ENCODE peak calls at places on chromosomes 5 and 9, in ten cellular contexts. I is SJSA1; K is tibial artery; P is mammary epithelial cell; B is stomach; R is effector memory CD4-positive, alpha-beta T cell; Z is kidney; O is A673; N is PC-9; E is aorta. H is an unnamed sample.
A peak's percentile ranks its signal among the peaks of the same experiment; 100 is the strongest.

GRCh38 chr5:152688561-152689274 is 283.6 kb upstream of the NMUR2 start:
- DNase-seq in O (peak; percentile 78), R (no peak), N (peak; percentile 3), P (peak; percentile 92), B (no peak), I (peak; percentile 51), Z (peak; percentile 75), K (no peak), E (peak; percentile 54), H (no peak)

GRCh38 chr9:104144336-104144735 is 50.2 kb downstream of the SMC2 start:
- DNase-seq in R (no peak), P (peak; percentile 22), I (no peak), K (no peak), Z (no peak), E (no peak), N (no peak), O (no peak), B (no peak), H (no peak)

GRCh38 chr5:28766565-28767158 is 1728.3 kb upstream of the CDH9 start:
- DNase-seq in B (no peak), E (no peak), R (no peak), P (peak; percentile 24), N (peak; percentile 23), Z (no peak), K (no peak), I (no peak), O (peak; percentile 63), H (no peak)

GRCh38 chr9:74284596-74284995 is 212.5 kb upstream of the RORB start:
- DNase-seq in B (no peak), N (no peak), P (no peak), R (no peak), K (no peak), E (no peak), I (no peak), O (peak; percentile 52), Z (no peak), H (no peak)

GRCh38 chr5:122350496-122350895 is 38.5 kb downstream of the SNCAIP start:
- DNase-seq in Z (no peak), E (no peak), O (no peak), N (no peak), R (no peak), P (no peak), B (no peak), I (no peak), K (no peak), H (no peak)

GRCh38 chr9:38682713-38683112 is 37.2 kb downstream of the FAM240B start:
- DNase-seq in B (no peak), N (peak; percentile 48), E (no peak), Z (no peak), O (peak; percentile 40), R (no peak), K (no peak), P (peak; percentile 89), I (peak; percentile 78), H (peak; percentile 9)

GRCh38 chr9:38022995-38023394 is 46.0 kb downstream of the SHB start:
- DNase-seq in N (peak; percentile 59), K (no peak), Z (no peak), I (no peak), B (peak; percentile 82), O (no peak), R (no peak), E (no peak), P (no peak), H (peak; percentile 24)

GRCh38 chr9:121323449-121324151 is 46.5 kb downstream of the STOM start:
- DNase-seq in I (no peak), E (no peak), Z (no peak), N (no peak), B (no peak), P (no peak), K (no peak), O (no peak), R (no peak), H (no peak)

GRCh38 chr5:64299805-64300204 is 134.2 kb downstream of the RNF180 start:
- DNase-seq in E (no peak), B (no peak), P (peak; percentile 86), R (no peak), I (no peak), O (no peak), N (no peak), K (no peak), Z (no peak), H (no peak)

GRCh38 chr5:173010547-173011464 is 27.2 kb downstream of the ATP6V0E1 start:
- DNase-seq in K (peak; percentile 72), B (peak; percentile 62), R (no peak), O (no peak), I (peak; percentile 46), P (peak; percentile 5), N (no peak), Z (peak; percentile 77), E (peak; percentile 74), H (peak; percentile 19)

GRCh38 chr5:58260243-58260642 is 199.6 kb downstream of the PLK2 start:
- DNase-seq in B (no peak), R (no peak), K (no peak), P (no peak), I (no peak), O (no peak), E (no peak), N (no peak), Z (no peak), H (no peak)

GRCh38 chr9:8856686-8857329 is 1057.2 kb upstream of the DMAC1 start:
- DNase-seq in K (no peak), P (no peak), R (no peak), N (no peak), E (no peak), I (no peak), O (no peak), Z (no peak), B (no peak), H (no peak)

GRCh38 chr5:133336969-133337410 is 275.4 kb downstream of the FSTL4 start:
- DNase-seq in E (no peak), Z (peak; percentile 35), N (no peak), O (no peak), B (no peak), I (no peak), R (no peak), P (no peak), K (no peak), H (no peak)

GRCh38 chr5:54644226-54644625 is 126.7 kb downstream of the SNX18 start:
- DNase-seq in R (no peak), I (peak; percentile 54), Z (no peak), K (no peak), N (peak; percentile 5), B (no peak), O (no peak), P (peak; percentile 94), E (no peak), H (no peak)

GRCh38 chr5:33850100-33850594 is 41.6 kb downstream of the ADAMTS12 start:
- DNase-seq in R (no peak), K (no peak), O (no peak), B (no peak), P (peak; percentile 98), I (no peak), N (peak; percentile 93), E (no peak), Z (no peak), H (no peak)

GRCh38 chr5:80408475-80408875 is 611 bp downstream of the ZFYVE16 start:
- DNase-seq in O (peak; percentile 86), P (peak; percentile 55), E (peak; percentile 78), B (peak; percentile 50), R (peak; percentile 15), N (peak; percentile 72), K (peak; percentile 81), Z (no peak), I (no peak), H (peak; percentile 59)

GRCh38 chr9:137391411-137391754 is 31.6 kb downstream of the EXD3 start:
- DNase-seq in B (peak; percentile 48), K (peak; percentile 61), R (no peak), P (no peak), E (no peak), I (no peak), N (no peak), Z (no peak), O (no peak), H (peak; percentile 75)

DNA sequence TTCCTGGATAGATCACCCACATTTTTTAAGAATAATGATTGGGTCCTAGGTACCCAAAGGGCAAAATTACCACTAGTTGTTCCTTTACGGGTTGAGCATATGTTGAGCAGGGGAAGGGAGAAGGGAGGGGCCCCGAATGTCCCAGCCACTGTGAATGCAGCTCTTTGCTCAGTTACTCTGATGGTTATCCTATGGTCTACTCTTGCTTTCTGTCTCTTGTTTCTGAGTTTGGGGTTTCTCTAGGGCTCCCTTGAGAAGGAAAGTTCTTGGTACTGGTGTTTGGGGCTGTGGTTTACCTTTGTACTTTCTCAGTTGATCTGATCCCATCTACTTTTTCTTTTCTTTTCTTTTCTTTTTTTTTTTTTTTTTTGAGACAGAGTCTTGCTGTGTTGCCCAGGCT is 55.6 kb downstream of the ALG2 start:
- DNase-seq in R (no peak), Z (no peak), B (no peak), O (no peak), E (no peak), I (no peak), K (no peak), N (no peak), P (no peak), H (no peak)
- H3K27ac ChIP-seq in R (no peak overlapping the region), Z (no peak overlapping the region), B (no peak overlapping the region), O (no peak overlapping the region), E (no peak overlapping the region), I (no peak overlapping the region), K (no peak overlapping the region), N (no peak overlapping the region), P (no peak overlapping the region), H (no peak overlapping the region)

GRCh38 chr5:132264546-132265335 is 7.2 kb downstream of the PDLIM4 start:
- DNase-seq in O (no peak), B (no peak), I (no peak), P (no peak), R (no peak), N (no peak), K (no peak), E (peak; percentile 37), Z (peak; percentile 63), H (no peak)
- H3K27ac ChIP-seq in O (no peak overlapping the region), B (peak overlapping the region; percentile 80), I (peak overlapping the region; percentile 83), P (peak overlapping the region; percentile 94), R (no peak overlapping the region), N (peak overlapping the region; percentile 43), K (peak overlapping the region; percentile 95), E (no peak overlapping the region), Z (peak overlapping the region; percentile 66), H (peak overlapping the region; percentile 88)

GRCh38 chr5:140568664-140569063 is 4.0 kb downstream of the SLC35A4 start:
- DNase-seq in R (no peak), I (no peak), Z (peak; percentile 49), B (no peak), N (no peak), P (no peak), O (no peak), E (no peak), K (no peak), H (no peak)
- H3K27ac ChIP-seq in R (peak overlapping the region; percentile 79), I (no peak overlapping the region), Z (no peak overlapping the region), B (peak overlapping the region; percentile 82), N (no peak overlapping the region), P (no peak overlapping the region), O (no peak overlapping the region), E (no peak overlapping the region), K (peak overlapping the region; percentile 49), H (peak overlapping the region; percentile 34)

GRCh38 chr5:77937015-77937908 is 161.1 kb upstream of the TBCA start:
- DNase-seq in R (no peak), O (no peak), B (no peak), P (no peak), I (no peak), K (no peak), Z (no peak), N (no peak), E (no peak), H (no peak)

GRCh38 chr5:77936365-77936693 is 160.2 kb upstream of the TBCA start:
- DNase-seq in Z (no peak), R (no peak), B (no peak), E (no peak), N (no peak), I (no peak), K (no peak), O (no peak), P (no peak), H (no peak)

GRCh38 chr5:77935516-77936364 is 159.6 kb upstream of the TBCA start:
- DNase-seq in B (no peak), I (no peak), K (no peak), Z (no peak), O (peak; percentile 19), N (no peak), E (no peak), R (no peak), P (no peak), H (no peak)
- H3K27ac ChIP-seq in B (no peak overlapping the region), I (no peak overlapping the region), K (no peak overlapping the region), Z (no peak overlapping the region), O (no peak overlapping the region), N (no peak overlapping the region), E (no peak overlapping the region), R (no peak overlapping the region), P (no peak overlapping the region), H (no peak overlapping the region)